ENCODE peak calls at places on chromosome 15, in five cellular contexts. W is CD8-positive, alpha-beta T cell; C is tibial artery; M is foreskin fibroblast; S is upper lobe of left lung. Y is an unnamed sample.

GRCh38 chr15:100918690-100919480 is at the start of gene LRRK1:
- DNase-seq in W (no peak), M (peak; percentile 82), S (peak; percentile 48), C (peak; percentile 71), Y (peak; percentile 35)

GRCh38 chr15:46266691-46267090 is 631.9 kb downstream of the SQOR start:
- DNase-seq in W (no peak), M (no peak), S (no peak), C (no peak), Y (no peak)

GRCh38 chr15:71437404-71437803 is 322.1 kb downstream of the THSD4 start:
- DNase-seq in W (no peak), M (no peak), C (no peak), S (no peak), Y (no peak)

GRCh38 chr15:79381593-79381992 is 50.5 kb upstream of the MINAR1 start:
- DNase-seq in W (no peak), C (no peak), M (no peak), S (no peak), Y (no peak)

GRCh38 chr15:45855907-45856579 is 221.2 kb downstream of the SQOR start:
- DNase-seq in M (peak; percentile 12), S (no peak), W (no peak), C (no peak), Y (no peak)

GRCh38 chr15:29904731-29905417 is 82.6 kb upstream of the TJP1 start:
- DNase-seq in C (no peak), W (no peak), M (peak; percentile 75), S (no peak), Y (no peak)

GRCh38 chr15:99408236-99409096 is 157.2 kb downstream of the LRRC28 start:
- DNase-seq in M (peak; percentile 85), S (no peak), W (no peak), C (peak; percentile 81), Y (peak; percentile 70)

GRCh38 chr15:100879461-100880138 is at the start of gene ALDH1A3:
- DNase-seq in C (no peak), S (no peak), W (no peak), M (peak; percentile 55), Y (peak; percentile 29)

GRCh38 chr15:52143862-52144261 is 31.3 kb upstream of the BCL2L10 start:
- DNase-seq in S (no peak), C (no peak), W (no peak), M (peak; percentile 71), Y (no peak)
- H3K4me3 ChIP-seq in S (no peak overlapping the region), C (no peak overlapping the region), W (no peak overlapping the region), M (no peak overlapping the region), Y (no peak overlapping the region)

DNA sequence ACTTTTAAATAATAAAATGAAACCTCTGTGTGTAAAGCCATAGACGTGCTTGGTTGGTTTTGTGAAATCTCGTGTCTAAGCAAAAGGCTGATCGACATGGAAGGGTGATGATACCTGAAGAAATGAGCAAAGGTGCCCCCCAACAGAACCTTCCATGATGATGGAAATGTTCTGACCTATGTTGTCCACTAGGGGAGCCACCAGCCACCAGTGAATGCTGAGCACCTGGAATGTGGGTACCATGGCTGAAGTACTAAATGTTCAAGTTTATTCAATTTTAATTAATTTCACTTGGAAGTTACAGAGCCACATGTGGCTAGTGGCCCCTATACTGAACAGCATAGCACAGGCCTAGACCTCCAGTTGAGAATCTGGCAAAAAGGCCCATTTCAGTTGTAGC is 158.8 kb downstream of the POLR2M start:
- DNase-seq in C (no peak), M (no peak), S (no peak), W (no peak), Y (no peak)
- TF ChIP-seq CTCF in C (peak; percentile 23), M (peak; percentile 39), S (peak; percentile 24), W (peak; percentile 20), Y (peak; percentile 40)

GRCh38 chr15:39784638-39785037 is 2.0 kb upstream of the FSIP1 start:
- DNase-seq in W (no peak), S (no peak), M (no peak), C (no peak), Y (no peak)
- H3K4me3 ChIP-seq in W (no peak overlapping the region), S (no peak overlapping the region), M (no peak overlapping the region), C (no peak overlapping the region), Y (no peak overlapping the region)

GRCh38 chr15:39920510-39921273 is 626 bp upstream of the GPR176 start:
- DNase-seq in C (peak; percentile 89), W (peak; percentile 66), M (peak; percentile 95), S (peak; percentile 76), Y (peak; percentile 81)
- TF ChIP-seq CTCF in C (no peak), W (no peak), M (no peak), S (peak; percentile 25), Y (peak; percentile 29)

GRCh38 chr15:68935400-68935937 is 5.1 kb downstream of the SPESP1 start:
- DNase-seq in M (no peak), C (no peak), S (no peak), W (no peak), Y (no peak)

GRCh38 chr15:68939501-68939900 is 9.2 kb downstream of the SPESP1 start:
- DNase-seq in M (no peak), W (no peak), C (no peak), S (no peak), Y (no peak)
- H3K4me3 ChIP-seq in M (no peak overlapping the region), W (no peak overlapping the region), C (no peak overlapping the region), S (no peak overlapping the region), Y (no peak overlapping the region)

DNA sequence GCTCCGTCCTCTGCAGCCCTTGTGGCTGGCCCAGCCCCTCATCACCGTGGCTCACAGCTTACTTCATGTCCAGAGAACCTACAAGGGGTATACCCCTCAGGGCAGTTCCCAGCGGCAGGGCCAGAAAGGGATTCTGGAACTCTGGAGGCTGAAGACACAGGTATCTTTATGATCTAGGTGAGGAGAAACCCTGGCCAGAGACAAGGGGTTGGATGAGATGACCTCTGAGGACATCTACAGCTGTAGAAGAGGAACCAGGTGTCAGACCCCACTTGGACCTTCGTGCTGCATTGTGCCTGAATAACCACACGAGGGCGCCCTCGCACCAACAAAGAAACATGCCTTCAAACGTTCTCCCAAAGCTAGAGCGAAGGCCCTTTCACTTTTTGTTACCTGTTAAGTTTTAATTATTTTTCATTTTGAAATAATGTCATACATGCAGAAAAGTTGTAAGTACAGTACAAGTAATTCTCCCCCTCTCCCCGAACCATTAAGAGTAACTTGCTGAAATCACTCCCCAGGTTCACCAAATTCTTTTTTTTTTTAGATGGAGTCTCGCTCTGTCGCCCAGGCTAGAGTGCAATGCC is 118.7 kb upstream of the SMAD3 start:
- DNase-seq in W (peak; percentile 67), M (peak; percentile 80), C (peak; percentile 81), S (peak; percentile 77), Y (peak; percentile 60)
- TF ChIP-seq CTCF in W (peak; percentile 97), M (peak; percentile 84), C (peak; percentile 96), S (peak; percentile 92), Y (peak; percentile 95)

GRCh38 chr15:63052128-63052826 is 9.7 kb downstream of the TPM1 start:
- DNase-seq in W (no peak), C (no peak), M (no peak), S (no peak), Y (no peak)
- H3K4me3 ChIP-seq in W (no peak overlapping the region), C (no peak overlapping the region), M (no peak overlapping the region), S (no peak overlapping the region), Y (peak overlapping the region; percentile 0)

DNA sequence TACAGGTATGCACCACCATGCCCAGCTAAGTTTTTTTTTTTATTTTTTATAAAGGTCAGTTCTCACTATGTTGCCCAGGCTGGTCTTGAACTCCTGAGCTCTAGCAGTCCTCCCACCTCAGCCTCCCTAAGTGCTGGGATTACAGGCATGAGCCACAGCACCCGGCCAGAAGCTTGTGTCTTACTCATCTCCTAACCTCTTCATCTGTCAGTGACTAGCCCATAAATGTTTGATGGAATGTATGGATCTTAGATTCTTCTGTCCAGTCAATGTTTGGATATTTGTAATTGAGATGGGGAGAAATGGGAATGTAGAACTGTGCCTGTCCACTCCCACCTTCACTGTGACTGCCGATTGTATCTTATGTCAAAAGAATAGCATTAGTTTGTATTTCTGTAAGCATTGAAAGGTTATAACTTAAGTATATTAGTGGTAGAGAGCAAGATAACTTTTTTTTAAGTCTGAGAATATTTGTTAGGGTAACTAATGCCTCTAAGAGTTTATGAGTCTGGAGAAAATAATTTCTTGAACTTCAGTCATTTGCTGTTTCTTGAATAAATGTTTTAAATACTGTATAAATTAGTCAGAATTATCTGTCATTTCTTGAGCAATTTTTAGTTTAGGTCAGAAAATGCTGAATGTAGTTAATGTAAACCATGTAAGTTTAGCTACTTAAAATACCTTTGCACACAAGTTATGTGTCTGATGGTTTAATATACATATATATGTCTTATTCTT is 215.3 kb upstream of the CGNL1 start:
- DNase-seq in W (no peak), S (no peak), C (no peak), M (peak; percentile 75), Y (no peak)
- TF ChIP-seq CTCF in W (no peak), S (no peak), C (no peak), M (no peak), Y (no peak)

Y was measured in heart right ventricle.